ENCODE peak calls at places on chromosomes 6 and 20, in ten cellular contexts. X, E, A, Q, I, U, D, Y, R and N are unnamed samples.

GRCh38 chr6:20724443-20724842 is 190.2 kb downstream of the CDKAL1 start:
- DNase-seq in R (no peak), U (no peak), I (no peak), E (peak; percentile 71), Q (no peak), D (no peak), X (no peak), A (no peak), Y (no peak), N (no peak)

GRCh38 chr6:43267619-43268347 is 24.5 kb downstream of the TTBK1 start:
- DNase-seq in R (no peak), E (peak; percentile 84), Y (no peak), A (no peak), U (no peak), I (no peak), D (no peak), X (no peak), Q (no peak), N (no peak)

GRCh38 chr6:116218866-116219265 is 35.0 kb downstream of the TSPYL4 start:
- DNase-seq in D (no peak), Y (no peak), Q (no peak), A (no peak), E (no peak), I (no peak), X (no peak), U (no peak), R (no peak), N (no peak)

GRCh38 chr6:44667668-44668390 is 280.3 kb downstream of the CDC5L start:
- DNase-seq in D (no peak), U (no peak), I (no peak), E (peak; percentile 94), Y (no peak), A (peak; percentile 39), X (peak; percentile 28), R (no peak), Q (no peak), N (no peak)

GRCh38 chr20:43538855-43539700 is 19.7 kb upstream of the SGK2 start:
- DNase-seq in R (no peak), D (no peak), Q (peak; percentile 30), Y (no peak), U (no peak), I (no peak), E (no peak), A (no peak), X (no peak), N (no peak)

GRCh38 chr6:44951253-44951656 is 376.9 kb upstream of the RUNX2 start:
- DNase-seq in X (no peak), A (no peak), Y (no peak), R (no peak), Q (no peak), I (no peak), U (no peak), D (no peak), E (no peak), N (no peak)

GRCh38 chr6:150228067-150228733 is 85.4 kb downstream of the PPP1R14C start:
- DNase-seq in Q (no peak), X (no peak), A (no peak), D (no peak), U (no peak), Y (no peak), R (no peak), E (no peak), I (no peak), N (no peak)

GRCh38 chr20:51412333-51412761 is 130.2 kb downstream of the NFATC2 start:
- DNase-seq in E (peak; percentile 65), I (no peak), Q (no peak), A (peak; percentile 57), R (peak; percentile 33), Y (no peak), X (no peak), D (peak; percentile 13), U (peak; percentile 13), N (peak; percentile 32)

GRCh38 chr6:129331450-129332138 is 378.4 kb downstream of the ARHGAP18 start:
- DNase-seq in R (no peak), Y (no peak), I (no peak), A (peak; percentile 57), E (no peak), U (no peak), Q (no peak), D (no peak), X (no peak), N (no peak)

GRCh38 chr20:22918286-22918983 is 116.7 kb upstream of the SSTR4 start:
- DNase-seq in A (peak; percentile 16), Y (no peak), E (no peak), R (no peak), U (no peak), I (no peak), X (no peak), Q (no peak), D (no peak), N (no peak)

DNA sequence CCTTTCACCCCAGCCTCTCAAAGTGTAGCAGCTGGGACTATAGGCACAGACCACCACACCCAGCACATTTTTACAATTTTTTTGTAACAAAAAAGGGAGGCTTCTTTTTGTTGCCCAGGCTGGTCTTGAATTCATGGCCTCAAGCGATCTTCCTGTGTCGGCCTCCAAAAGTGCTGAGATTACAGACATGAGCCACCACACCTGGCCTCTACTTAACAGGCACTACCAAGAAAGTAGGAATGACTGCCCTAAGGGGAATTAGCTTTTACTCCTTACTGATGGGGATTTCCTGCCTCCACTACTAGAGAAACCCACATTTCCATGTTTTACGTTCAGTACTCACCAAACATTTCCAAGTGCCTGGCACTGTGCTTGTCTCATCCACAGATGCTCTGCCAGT is 109.6 kb downstream of the CARMIL1 start:
- DNase-seq in D (no peak), R (no peak), Q (no peak), Y (no peak), U (no peak), I (no peak), E (no peak), A (no peak), X (no peak), N (no peak)
- H3K27ac ChIP-seq in D (no peak overlapping the region), R (no peak overlapping the region), Q (peak overlapping the region; percentile 40), Y (no peak overlapping the region), U (no peak overlapping the region), I (no peak overlapping the region), E (no peak overlapping the region), A (no peak overlapping the region), X (no peak overlapping the region), N (no peak overlapping the region)

DNA sequence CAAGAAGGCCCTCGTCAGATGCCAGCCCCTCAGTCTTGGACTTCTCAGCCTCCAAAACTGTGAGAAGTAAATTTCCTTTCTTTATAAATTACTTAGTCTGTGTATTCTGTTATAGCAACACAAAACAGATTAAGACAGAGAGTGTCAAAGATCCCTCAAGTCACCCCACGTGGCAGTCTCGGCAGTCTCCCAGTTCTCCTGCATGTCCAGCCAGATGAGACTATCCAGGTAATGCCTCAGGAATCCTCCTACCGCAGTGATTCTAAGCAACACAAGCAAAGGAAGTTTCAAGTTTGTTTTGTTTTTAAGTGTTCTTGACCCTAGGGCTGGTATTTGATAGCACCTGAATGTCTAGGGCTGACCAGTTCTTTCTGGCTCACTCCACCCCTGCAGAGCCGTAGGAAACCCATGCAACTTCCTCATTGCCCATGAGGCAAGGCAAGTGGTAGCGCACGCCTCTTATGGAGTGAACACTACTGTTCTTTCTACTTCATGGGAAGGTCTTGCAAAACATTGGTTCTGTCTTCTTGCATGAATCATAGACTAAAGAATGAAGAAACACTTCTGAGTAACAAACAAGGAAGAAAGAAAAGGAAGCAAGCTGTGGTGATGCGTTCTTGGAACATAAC is 24.8 kb upstream of the FOXQ1 start:
- DNase-seq in Y (no peak), A (peak; percentile 86), E (no peak), Q (no peak), U (no peak), R (no peak), I (no peak), D (no peak), X (no peak), N (no peak)
- TF ChIP-seq CTCF in Y (no peak), A (no peak), E (no peak), Q (no peak), U (no peak), R (no peak), I (no peak), D (no peak), X (no peak), N (no peak)

GRCh38 chr20:3934628-3935027 is 45.4 kb downstream of the PANK2 start:
- DNase-seq in Q (no peak), R (no peak), I (no peak), E (no peak), U (no peak), A (no peak), X (no peak), Y (no peak), D (no peak), N (peak; percentile 58)

GRCh38 chr20:3930265-3931206 is 41.3 kb downstream of the PANK2 start:
- DNase-seq in R (no peak), Y (no peak), A (no peak), E (no peak), Q (no peak), I (no peak), D (no peak), U (no peak), X (no peak), N (no peak)

GRCh38 chr20:3931664-3932063 is 42.5 kb downstream of the PANK2 start:
- DNase-seq in X (no peak), E (no peak), Y (no peak), Q (no peak), I (no peak), U (no peak), D (no peak), R (no peak), A (no peak), N (no peak)

GRCh38 chr20:3933126-3933684 is 44.0 kb downstream of the PANK2 start:
- DNase-seq in E (no peak), U (no peak), X (no peak), D (no peak), A (no peak), R (no peak), I (no peak), Y (no peak), Q (no peak), N (no peak)

DNA sequence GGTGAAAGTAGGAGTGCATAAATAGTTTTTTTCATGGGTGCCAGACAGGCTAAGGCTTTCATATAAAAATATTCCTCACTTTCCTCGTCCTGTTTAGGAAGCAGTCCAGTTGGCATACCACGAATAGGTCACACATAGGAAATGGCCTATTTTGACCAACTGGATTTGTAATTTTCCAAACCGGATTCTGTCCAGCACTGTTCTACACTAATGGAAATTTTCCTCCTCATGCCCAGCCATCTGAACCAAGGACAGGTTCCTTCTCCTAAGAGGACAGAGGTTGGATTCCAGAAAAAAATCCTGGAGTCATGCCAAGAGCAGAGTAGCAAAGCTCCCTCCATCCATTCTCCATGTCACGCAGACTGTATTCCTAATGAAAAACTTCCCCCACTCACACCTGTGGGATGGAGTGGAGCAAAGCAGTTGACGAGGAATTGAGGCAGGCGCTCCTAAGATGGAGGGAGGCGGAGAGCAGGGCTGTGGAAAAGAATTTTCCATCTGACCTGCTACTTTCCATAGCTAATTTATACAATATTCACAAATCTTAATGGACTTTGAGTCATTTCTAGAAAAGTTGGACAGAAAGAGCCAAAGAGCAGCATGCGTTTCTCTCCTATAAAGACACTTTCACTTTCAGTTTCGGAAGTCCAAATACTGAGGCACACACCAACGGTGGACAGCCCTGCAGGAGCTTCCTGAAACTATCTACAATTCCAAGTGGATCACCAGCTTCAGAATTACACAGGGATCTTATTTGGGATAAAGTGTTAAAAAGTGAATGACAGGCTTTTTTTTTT is 43.3 kb downstream of the PANK2 start:
- DNase-seq in I (no peak), E (no peak), D (no peak), X (no peak), U (no peak), Y (no peak), A (no peak), Q (no peak), R (no peak), N (no peak)
- H3K27ac ChIP-seq in I (peak overlapping the region; percentile 77), E (no peak overlapping the region), D (peak overlapping the region; percentile 74), X (peak overlapping the region; percentile 38), U (peak overlapping the region; percentile 71), Y (peak overlapping the region; percentile 3), A (no peak overlapping the region), Q (peak overlapping the region; percentile 36), R (peak overlapping the region; percentile 65), N (peak overlapping the region; percentile 82)

GRCh38 chr20:62395311-62396242 is 8.7 kb downstream of the RPS21 start:
- DNase-seq in I (no peak), Y (no peak), U (no peak), E (no peak), Q (no peak), A (no peak), D (no peak), R (no peak), X (no peak), N (no peak)
- TF ChIP-seq CTCF in I (peak; percentile 28), Y (no peak), U (no peak), E (peak; percentile 29), Q (no peak), A (no peak), D (no peak), R (no peak), X (peak; percentile 17), N (no peak)